ENCODE peak calls at places on chromosomes 11 and 22, in seven cellular contexts. R is lower lobe of right lung, X is AG09319, D is HEK293T, B is germinal center, S is cardiac muscle cell, T is tibial artery. Q is an unnamed sample.

GRCh38 chr22:39135092-39135896 is 17.2 kb downstream of the CBX7 start:
- DNase-seq in R (no peak), X (no peak), D (peak), B (peak), S (peak), T (no peak), Q (no peak)

GRCh38 chr11:66159585-66159984 is 89.5 kb downstream of the PACS1 start:
- DNase-seq in R (no peak), X (no peak), D (no peak), B (no peak), S (peak), T (no peak), Q (no peak)

GRCh38 chr11:32366671-32367070 is 68.7 kb downstream of the WT1 start:
- DNase-seq in R (no peak), X (no peak), D (no peak), B (no peak), S (peak), T (no peak), Q (no peak)

GRCh38 chr11:96054870-96055705 is 131.2 kb upstream of the MTMR2 start:
- DNase-seq in R (no peak), X (no peak), D (peak), B (peak), S (peak), T (no peak), Q (no peak)

GRCh38 chr11:84819128-84819527 is 808.0 kb downstream of the DLG2 start:
- DNase-seq in R (no peak), X (no peak), D (no peak), B (no peak), S (no peak), T (no peak), Q (no peak)

GRCh38 chr11:71192629-71193028 is 59.7 kb downstream of the SHANK2 start:
- DNase-seq in R (no peak), X (no peak), D (no peak), B (no peak), S (no peak), T (no peak), Q (no peak)

GRCh38 chr22:22103078-22103593 is 120.5 kb upstream of the TOP3B start:
- DNase-seq in R (no peak), X (no peak), D (peak), B (peak), S (no peak), T (no peak), Q (no peak)

GRCh38 chr22:20001082-20001638 is 15.5 kb downstream of the ARVCF start:
- DNase-seq in R (no peak), X (no peak), D (no peak), B (no peak), S (no peak), T (no peak), Q (peak)

GRCh38 chr11:47415091-47415854 is 6.9 kb downstream of the SLC39A13 start:
- DNase-seq in R (no peak), X (no peak), D (no peak), B (no peak), S (no peak), T (no peak), Q (peak)

GRCh38 chr11:113896156-113896879 is 8.3 kb upstream of the HTR3B start:
- DNase-seq in R (no peak), X (no peak), D (peak), B (peak), S (peak), T (peak), Q (no peak)

GRCh38 chr11:43903086-43903485 is 22.5 kb downstream of the ALKBH3 start:
- DNase-seq in R (no peak), X (no peak), D (no peak), B (no peak), S (no peak), T (no peak), Q (no peak)

GRCh38 chr11:2825886-2826678 is 59.5 kb downstream of the CDKN1C start:
- DNase-seq in R (peak), X (peak), D (no peak), B (no peak), S (peak), T (peak), Q (peak)

GRCh38 chr11:31045335-31045734 is 324.2 kb downstream of the DCDC1 start:
- DNase-seq in R (no peak), X (no peak), D (peak), B (no peak), S (peak), T (no peak), Q (no peak)

GRCh38 chr11:69705901-69706787 is 2.3 kb upstream of the FGF19 start:
- DNase-seq in R (no peak), X (no peak), D (no peak), B (no peak), S (no peak), T (no peak), Q (no peak)